ENCODE peak calls at places on chromosomes 11 and 22, in five cellular contexts. A is HCT116, O is H1, X is K562, C is HepG2. E is an unnamed sample.

GRCh38 chr11:111502611-111503010 is 9.6 kb downstream of the BTG4 start:
- DNase-seq in A (no peak), C (no peak), O (no peak), X (no peak), E (no peak)

GRCh38 chr11:113934797-113935196 is 30.2 kb downstream of the HTR3B start:
- DNase-seq in O (no peak), X (no peak), C (no peak), A (no peak), E (no peak)

GRCh38 chr11:62905927-62906531 is 15.1 kb downstream of the CHRM1 start:
- DNase-seq in O (peak), C (peak), X (peak), A (peak), E (peak)

GRCh38 chr11:118012083-118012669 is 26.0 kb downstream of the IL10RA start:
- DNase-seq in O (peak), X (peak), C (no peak), A (no peak), E (no peak)

GRCh38 chr11:14460147-14460546 is 39.5 kb downstream of the COPB1 start:
- DNase-seq in O (no peak), A (no peak), X (no peak), C (no peak), E (no peak)

GRCh38 chr11:125457814-125458343 is 38.2 kb downstream of the FEZ1 start:
- DNase-seq in X (peak), C (peak), A (no peak), O (peak), E (no peak)

GRCh38 chr11:44058275-44058674 is 7.8 kb upstream of the ACCS start:
- DNase-seq in A (no peak), O (no peak), X (no peak), C (no peak), E (no peak)

GRCh38 chr22:44917372-44918165 is 92.2 kb downstream of the PHF21B start:
- DNase-seq in O (no peak), C (no peak), X (no peak), A (no peak), E (no peak)

GRCh38 chr11:122811721-122812120 is 26.6 kb upstream of the CRTAM start:
- DNase-seq in C (no peak), O (no peak), X (no peak), A (no peak), E (no peak)

GRCh38 chr11:118339281-118340045 is 3.0 kb downstream of the CD3D start:
- DNase-seq in A (no peak), O (no peak), C (no peak), X (peak), E (no peak)

GRCh38 chr11:75281469-75282095 is 41.0 kb downstream of the TPBGL start:
- DNase-seq in A (no peak), O (no peak), X (no peak), C (no peak), E (no peak)

GRCh38 chr22:39596601-39597000 is 26.0 kb downstream of the CACNA1I start:
- DNase-seq in A (no peak), X (no peak), O (no peak), C (no peak), E (no peak)

GRCh38 chr11:1541474-1542204 is 30.4 kb downstream of the DUSP8 start:
- DNase-seq in X (no peak), O (no peak), A (no peak), C (peak), E (no peak)

GRCh38 chr11:3154001-3154599 is 11.0 kb downstream of the OSBPL5 start:
- DNase-seq in C (no peak), O (no peak), A (no peak), X (peak), E (no peak)

GRCh38 chr22:19438286-19438685 is 5.9 kb downstream of the MRPL40 start:
- DNase-seq in A (no peak), X (no peak), C (no peak), O (no peak), E (no peak)

GRCh38 chr11:125883375-125883774 is 4.1 kb upstream of the HYLS1 start:
- DNase-seq in A (no peak), O (no peak), C (no peak), X (no peak), E (no peak)

GRCh38 chr11:116193321-116194114 is 579.3 kb downstream of the BUD13 start:
- DNase-seq in O (peak), A (no peak), C (peak), X (no peak), E (peak)

GRCh38 chr22:49566693-49567092 is 261.0 kb downstream of the BRD1 start:
- DNase-seq in C (no peak), O (peak), X (no peak), A (no peak), E (no peak)

GRCh38 chr11:118552341-118552740 is 13.4 kb downstream of the IFT46 start:
- DNase-seq in A (no peak), X (no peak), O (no peak), C (no peak), E (no peak)

GRCh38 chr11:10303558-10304363 is 1.1 kb upstream of the ADM start:
- DNase-seq in C (peak), A (no peak), O (peak), X (peak), E (peak)

GRCh38 chr11:22792497-22792896 is 37.1 kb downstream of the SVIP start:
- DNase-seq in C (peak), A (peak), O (no peak), X (peak), E (peak)

GRCh38 chr11:124672531-124673215 is 866 bp downstream of the SIAE start:
- DNase-seq in X (peak), O (no peak), A (no peak), C (no peak), E (no peak)

GRCh38 chr11:92482502-92482901 is 257.9 kb downstream of the FAT3 start:
- DNase-seq in A (no peak), C (no peak), X (no peak), O (no peak), E (no peak)

GRCh38 chr22:46993626-46994025 is 231.2 kb downstream of the TBC1D22A start:
- DNase-seq in C (no peak), X (no peak), A (no peak), O (no peak), E (no peak)

GRCh38 chr11:4697583-4697982 is at the start of gene OR51E2:
- DNase-seq in X (no peak), C (no peak), O (no peak), A (no peak), E (no peak)

GRCh38 chr11:3174387-3174786 is 9.3 kb upstream of the OSBPL5 start:
- DNase-seq in O (no peak), A (no peak), X (no peak), C (no peak), E (no peak)

GRCh38 chr11:88146106-88146505 is 29.1 kb downstream of the RAB38 start:
- DNase-seq in A (no peak), O (no peak), X (no peak), C (no peak), E (no peak)

GRCh38 chr11:118834428-118835028 is 43.6 kb upstream of the DDX6 start:
- DNase-seq in O (no peak), X (no peak), C (no peak), A (no peak), E (no peak)

GRCh38 chr11:109808569-109808968 is 284.6 kb upstream of the ZC3H12C start:
- DNase-seq in O (no peak), A (no peak), C (no peak), X (no peak), E (no peak)

GRCh38 chr11:80320765-80321164 is 879.9 kb upstream of the TENM4 start:
- DNase-seq in C (no peak), X (no peak), A (no peak), O (no peak), E (peak)

GRCh38 chr11:44754876-44755552 is 28.3 kb downstream of the TSPAN18 start:
- DNase-seq in O (no peak), A (no peak), X (no peak), C (no peak), E (no peak)

GRCh38 chr11:94613120-94613519 is 46.0 kb downstream of the PIWIL4 start:
- DNase-seq in A (no peak), C (no peak), X (no peak), O (no peak), E (no peak)

GRCh38 chr11:103633037-103633788 is 403.2 kb upstream of the DDI1 start:
- DNase-seq in A (no peak), C (no peak), O (no peak), X (no peak), E (no peak)

GRCh38 chr11:134200688-134201087 is 23.1 kb downstream of the NCAPD3 start:
- DNase-seq in C (no peak), O (no peak), A (no peak), X (no peak), E (no peak)
- TF ChIP-seq JUND in C (no peak), O (no peak), A (no peak), X (no peak), E (no peak)

GRCh38 chr11:93528757-93529639 is 14.2 kb downstream of the SMCO4 start:
- DNase-seq in O (no peak), X (no peak), A (no peak), C (no peak), E (no peak)

GRCh38 chr11:93536346-93536871 is 6.8 kb downstream of the SMCO4 start:
- DNase-seq in C (no peak), O (no peak), X (no peak), A (no peak), E (no peak)

GRCh38 chr11:93530468-93530826 is 12.7 kb downstream of the SMCO4 start:
- DNase-seq in O (no peak), A (no peak), X (no peak), C (no peak), E (no peak)

GRCh38 chr11:93529707-93530467 is 13.3 kb downstream of the SMCO4 start:
- DNase-seq in A (no peak), O (no peak), C (peak), X (no peak), E (no peak)

GRCh38 chr11:93532285-93532789 is 10.9 kb downstream of the SMCO4 start:
- DNase-seq in A (no peak), X (no peak), C (no peak), O (no peak), E (no peak)
- TF ChIP-seq JUND in A (no peak), X (no peak), C (no peak), O (no peak), E (no peak)

GRCh38 chr11:12160680-12161079 is 50.3 kb downstream of the MICAL2 start:
- DNase-seq in O (no peak), X (no peak), A (no peak), C (no peak), E (no peak)

GRCh38 chr11:12160231-12160630 is 49.8 kb downstream of the MICAL2 start:
- DNase-seq in C (no peak), X (no peak), O (no peak), A (no peak), E (no peak)

GRCh38 chr11:12161137-12161536 is 50.7 kb downstream of the MICAL2 start:
- DNase-seq in X (no peak), C (no peak), A (no peak), O (no peak), E (no peak)

GRCh38 chr11:12158926-12159325 is 48.5 kb downstream of the MICAL2 start:
- DNase-seq in C (no peak), O (no peak), A (no peak), X (no peak), E (no peak)

GRCh38 chr11:12159351-12160099 is 49.1 kb downstream of the MICAL2 start:
- DNase-seq in A (no peak), X (no peak), O (no peak), C (no peak), E (no peak)
- TF ChIP-seq JUND in A (no peak), X (no peak), O (no peak), C (no peak), E (no peak)

DNA sequence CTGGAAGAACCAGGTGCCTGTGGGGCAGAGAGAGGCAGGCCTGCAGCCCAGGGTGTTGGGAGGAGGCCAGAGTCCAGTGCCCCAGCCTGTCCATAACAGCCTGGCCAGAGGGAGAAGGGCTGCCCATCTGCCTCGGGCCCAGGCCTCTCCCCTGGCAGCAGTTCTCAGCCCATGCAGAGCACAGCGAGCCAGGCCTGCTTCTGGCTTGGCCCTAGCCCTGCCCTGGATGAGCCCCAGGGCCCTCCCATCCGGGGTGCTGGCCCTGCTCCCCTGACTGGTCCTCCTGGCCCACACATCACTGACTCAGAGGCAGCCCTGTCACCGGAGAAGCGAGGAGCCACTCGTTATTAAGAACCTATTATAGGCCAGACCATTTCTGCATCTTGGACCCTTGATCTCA is 19.7 kb upstream of the MYRF start:
- DNase-seq in O (no peak), A (no peak), X (no peak), C (no peak), E (no peak)
- TF ChIP-seq JUND in O (no peak), A (no peak), X (no peak), C (no peak), E (no peak)

GRCh38 chr11:17347676-17348075 is 3.9 kb upstream of the NCR3LG1 start:
- DNase-seq in O (no peak), C (no peak), A (no peak), X (no peak), E (no peak)

GRCh38 chr11:17343907-17344306 is 7.7 kb upstream of the NCR3LG1 start:
- DNase-seq in O (no peak), A (peak), C (no peak), X (no peak), E (no peak)
- TF ChIP-seq JUND in O (no peak), A (peak), C (no peak), X (no peak), E (no peak)

DNA sequence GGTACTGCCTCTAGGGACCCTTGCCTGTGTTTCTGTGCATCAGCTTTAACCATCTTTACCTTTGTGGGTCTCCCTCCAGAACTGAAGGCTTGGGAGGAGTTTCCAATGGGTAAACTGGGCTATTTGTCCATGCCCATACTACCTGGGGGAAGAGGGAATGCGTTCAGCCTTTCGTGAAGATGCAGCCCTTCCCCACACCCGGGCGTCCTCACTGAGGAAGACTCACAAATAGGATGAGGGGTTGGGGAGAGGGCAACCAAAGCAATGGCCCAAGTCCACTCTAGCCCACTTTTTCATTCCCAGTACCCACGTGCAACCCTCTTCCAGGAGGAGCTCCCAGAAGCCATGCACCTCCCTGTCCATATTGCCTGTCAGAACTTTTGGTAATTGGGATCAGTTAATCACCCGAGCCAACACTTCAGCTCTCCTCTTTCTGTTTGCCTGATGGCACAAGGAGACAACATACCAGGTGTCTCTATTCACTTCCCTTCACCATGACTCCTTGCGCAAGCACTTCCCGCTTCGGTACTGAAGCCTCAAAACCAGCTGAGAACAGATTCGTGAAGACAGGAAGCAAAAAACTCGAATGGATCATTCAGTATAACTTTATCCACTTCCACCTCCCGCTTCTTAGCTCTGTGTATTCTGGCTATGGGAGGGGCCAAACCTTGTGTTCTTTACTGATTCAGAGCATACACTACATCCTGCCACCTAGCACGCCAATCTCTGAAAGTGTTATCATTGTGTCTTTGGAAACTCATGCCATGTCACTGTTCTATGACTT is 62.0 kb upstream of the ADA2 start:
- DNase-seq in A (no peak), C (no peak), X (no peak), O (no peak), E (no peak)
- TF ChIP-seq JUND in A (no peak), C (no peak), X (no peak), O (no peak), E (no peak)

DNA sequence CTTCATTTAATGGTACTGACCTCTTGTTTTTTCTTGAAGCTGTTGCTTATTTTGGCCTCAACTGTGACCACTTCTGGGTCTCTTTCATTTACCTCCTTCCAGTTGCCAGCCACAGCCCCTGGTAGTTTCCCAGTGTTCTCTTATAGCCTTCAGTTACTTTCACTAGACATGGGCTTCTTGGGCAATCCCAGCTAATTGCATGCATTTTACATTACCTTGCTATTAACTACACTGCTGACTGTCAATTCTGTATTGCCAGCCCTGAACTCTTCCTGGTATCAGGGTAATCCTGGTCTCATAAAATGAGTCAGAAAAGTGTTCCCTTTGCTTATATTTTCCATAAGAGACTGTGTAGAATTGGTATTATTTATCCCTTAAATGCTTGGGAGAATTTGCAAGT is 195.8 kb upstream of the LARGE1 start:
- DNase-seq in X (no peak), O (no peak), C (no peak), A (no peak), E (no peak)
- TF ChIP-seq JUND in X (no peak), O (no peak), C (no peak), A (no peak), E (no peak)

DNA sequence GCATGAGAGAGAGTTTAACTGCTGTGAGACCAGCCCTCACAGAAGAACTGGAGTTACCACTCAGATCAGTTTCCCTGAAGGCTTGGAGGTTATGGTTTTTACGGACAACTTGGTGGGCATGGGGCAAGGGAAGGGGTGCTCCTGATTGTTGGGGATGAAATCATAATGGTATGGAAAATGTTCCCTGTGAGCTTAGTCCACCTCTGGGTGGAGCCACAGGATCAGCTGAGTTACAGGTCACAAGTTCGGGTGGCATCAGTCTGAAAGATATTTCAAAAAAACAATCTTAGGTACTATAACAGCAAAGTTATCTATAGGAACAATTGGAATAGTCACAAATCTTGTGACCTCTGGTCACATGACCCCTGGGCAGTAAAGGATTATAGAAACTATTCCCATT is 162.9 kb downstream of the DLG2 start:
- DNase-seq in C (no peak), A (no peak), O (no peak), X (no peak), E (peak)
- TF ChIP-seq JUND in C (no peak), A (no peak), O (no peak), X (no peak), E (no peak)

E was measured in T47D.